ENCODE peak calls at places on chromosomes 7 and 10, in five cellular contexts. X is chondrocyte; F is stimulated activated CD4-positive, alpha-beta T cell treated with anti-CD3 and anti-CD28 coated beads, Interleukin-15, amount 100 ng/mL, for 1 hour; S is iris pigment epithelial cell; U is EH. T is an unnamed sample.

GRCh38 chr10:104028146-104028545 is 57.5 kb downstream of the COL17A1 start:
- DNase-seq in F (no peak), U (peak), S (peak), X (no peak), T (no peak)

GRCh38 chr10:5538892-5539651 is 14.3 kb downstream of the CALML3 start:
- DNase-seq in X (peak), U (peak), F (no peak), S (no peak), T (no peak)

GRCh38 chr10:93473804-93474472 is 8.2 kb downstream of the MYOF start:
- DNase-seq in X (no peak), F (no peak), U (no peak), S (no peak), T (no peak)

GRCh38 chr7:44215531-44215930 is 14.8 kb downstream of the YKT6 start:
- DNase-seq in F (no peak), U (no peak), S (no peak), X (peak), T (no peak)

GRCh38 chr10:126037946-126038345 is 141.6 kb downstream of the FANK1 start:
- DNase-seq in S (no peak), X (no peak), F (no peak), U (no peak), T (no peak)

GRCh38 chr7:80908360-80908797 is 10.5 kb downstream of the SEMA3C start:
- DNase-seq in S (no peak), X (no peak), F (no peak), U (no peak), T (no peak)

GRCh38 chr10:118939216-118940007 is 90.1 kb upstream of the NANOS1 start:
- DNase-seq in S (peak), U (peak), X (no peak), F (no peak), T (no peak)

GRCh38 chr7:130912910-130913720 is 179.1 kb upstream of the KLF14 start:
- DNase-seq in S (peak), X (no peak), F (peak), U (peak), T (peak)

GRCh38 chr7:116227678-116228239 is 17.4 kb downstream of the TES start:
- DNase-seq in F (no peak), S (peak), U (peak), X (no peak), T (no peak)

GRCh38 chr7:105691029-105691691 is 109.9 kb upstream of the EFCAB10 start:
- DNase-seq in U (peak), X (no peak), F (no peak), S (peak), T (no peak)

GRCh38 chr10:124339951-124340760 is 78.6 kb downstream of the OAT start:
- DNase-seq in F (no peak), U (peak), S (peak), X (no peak), T (no peak)

GRCh38 chr10:101273330-101273729 is 44.1 kb upstream of the LBX1 start:
- DNase-seq in X (no peak), F (no peak), S (no peak), U (peak), T (no peak)

GRCh38 chr7:11748884-11749283 is 83.1 kb downstream of the THSD7A start:
- DNase-seq in F (no peak), U (no peak), S (no peak), X (no peak), T (no peak)

GRCh38 chr7:11436317-11436716 is 395.7 kb downstream of the THSD7A start:
- DNase-seq in F (no peak), S (peak), U (no peak), X (no peak), T (no peak)